ENCODE peak calls at places on chromosomes 16 and 17, in ten cellular contexts. B is left kidney; D is epithelial cell of proximal tubule; V is NCI-H774; Y is AG09319; Z is activated T-cell treated with anti-CD3 and anti-CD28 coated beads, Interleukin-2, amount 50 U/mL, for 4 hours; U is Caco-2; T is fibroblast of pulmonary artery; F is SW 1271; M is pancreas. Q is an unnamed sample.

GRCh38 chr16:84511180-84511800 is 6.8 kb upstream of the MEAK7 start:
- DNase-seq in D (no peak), V (peak), F (peak), B (peak), Y (peak), M (peak), Z (peak), U (peak), T (peak), Q (peak)

GRCh38 chr16:50198802-50199410 is 45.8 kb downstream of the TENT4B start:
- DNase-seq in V (peak), M (no peak), T (no peak), U (no peak), F (no peak), Y (no peak), D (no peak), Z (no peak), B (no peak), Q (peak)

GRCh38 chr16:1602285-1602684 is 9.6 kb downstream of the IFT140 start:
- DNase-seq in T (no peak), U (no peak), Z (no peak), B (no peak), D (no peak), F (no peak), Y (no peak), V (no peak), M (no peak), Q (no peak)

GRCh38 chr16:75535211-75535843 is 581 bp downstream of the CHST5 start:
- DNase-seq in D (no peak), U (no peak), Z (no peak), B (no peak), M (no peak), T (no peak), V (no peak), F (no peak), Y (no peak), Q (no peak)

GRCh38 chr17:58822148-58823050 is 66.7 kb downstream of the PPM1E start:
- DNase-seq in Z (no peak), V (peak), M (no peak), Y (no peak), F (no peak), D (no peak), T (peak), U (no peak), B (no peak), Q (no peak)

GRCh38 chr16:31199430-31200041 is 3.0 kb downstream of the PYCARD start:
- DNase-seq in V (no peak), U (no peak), T (no peak), D (no peak), F (no peak), Y (no peak), M (no peak), Z (no peak), B (no peak), Q (no peak)

GRCh38 chr17:44007346-44008204 is 3.2 kb downstream of the NAGS start:
- DNase-seq in F (no peak), Z (no peak), M (peak), V (no peak), B (peak), D (no peak), U (no peak), Y (no peak), T (no peak), Q (no peak)

GRCh38 chr16:7013990-7014389 is 318.7 kb upstream of the RBFOX1 start:
- DNase-seq in D (no peak), B (peak), M (no peak), F (no peak), Z (no peak), U (no peak), V (no peak), T (peak), Y (no peak), Q (no peak)

GRCh38 chr16:12089492-12090161 is 113.1 kb downstream of the SNX29 start:
- DNase-seq in Y (no peak), D (no peak), U (no peak), Z (peak), M (peak), B (peak), F (no peak), V (no peak), T (peak), Q (no peak)

Q was measured in NCI-H2029.